ENCODE peak calls at places on chromosomes 16 and 17, in ten cellular contexts. One of them, this sample, is unnamed. For H3K4me1, the result is how much of the 10 kb centered on the place peaks cover.

GRCh38 chr16:56226840-56227525 is 35.7 kb downstream of the GNAO1 start:
- DNase-seq in upper lobe of left lung: no peak
- DNase-seq in neuronal stem cell: no peak
- DNase-seq in ascending aorta: no peak
- DNase-seq in psoas muscle: no peak
- DNase-seq in heart left ventricle: no peak
- DNase-seq in naive thymus-derived CD4-positive, alpha-beta T cell: no peak
- DNase-seq in endothelial cell of umbilical vein: no peak
- DNase-seq in mesendoderm: no peak
- DNase-seq in tibial nerve: no peak
- DNase-seq in this sample: no peak

GRCh38 chr16:70736454-70737376 is 50.9 kb upstream of the MTSS2 start:
- DNase-seq in upper lobe of left lung: no peak
- DNase-seq in neuronal stem cell: no peak
- DNase-seq in psoas muscle: no peak
- DNase-seq in naive thymus-derived CD4-positive, alpha-beta T cell: peak
- DNase-seq in endothelial cell of umbilical vein: no peak
- DNase-seq in ascending aorta: no peak
- DNase-seq in mesendoderm: no peak
- DNase-seq in tibial nerve: no peak
- DNase-seq in heart left ventricle: no peak
- DNase-seq in this sample: no peak

GRCh38 chr16:89697616-89698331 is 3.7 kb downstream of the SPATA2L start:
- DNase-seq in psoas muscle: peak
- DNase-seq in heart left ventricle: peak
- DNase-seq in mesendoderm: no peak
- DNase-seq in upper lobe of left lung: no peak
- DNase-seq in neuronal stem cell: no peak
- DNase-seq in ascending aorta: no peak
- DNase-seq in tibial nerve: no peak
- DNase-seq in naive thymus-derived CD4-positive, alpha-beta T cell: no peak
- DNase-seq in endothelial cell of umbilical vein: no peak
- DNase-seq in this sample: no peak

GRCh38 chr17:8192070-8192815 is 2.3 kb upstream of the BORCS6 start:
- DNase-seq in endothelial cell of umbilical vein: peak
- DNase-seq in heart left ventricle: peak
- DNase-seq in upper lobe of left lung: peak
- DNase-seq in psoas muscle: peak
- DNase-seq in neuronal stem cell: peak
- DNase-seq in tibial nerve: peak
- DNase-seq in mesendoderm: peak
- DNase-seq in naive thymus-derived CD4-positive, alpha-beta T cell: peak
- DNase-seq in ascending aorta: peak
- DNase-seq in this sample: peak

GRCh38 chr16:13958438-13958837 is 38.5 kb downstream of the ERCC4 start:
- DNase-seq in heart left ventricle: no peak
- DNase-seq in naive thymus-derived CD4-positive, alpha-beta T cell: no peak
- DNase-seq in neuronal stem cell: no peak
- DNase-seq in endothelial cell of umbilical vein: no peak
- DNase-seq in ascending aorta: no peak
- DNase-seq in upper lobe of left lung: no peak
- DNase-seq in psoas muscle: no peak
- DNase-seq in mesendoderm: no peak
- DNase-seq in tibial nerve: no peak
- DNase-seq in this sample: no peak

GRCh38 chr16:63922563-63922962 is 1199.3 kb downstream of the CDH11 start:
- DNase-seq in heart left ventricle: no peak
- DNase-seq in naive thymus-derived CD4-positive, alpha-beta T cell: no peak
- DNase-seq in tibial nerve: no peak
- DNase-seq in endothelial cell of umbilical vein: no peak
- DNase-seq in psoas muscle: no peak
- DNase-seq in upper lobe of left lung: no peak
- DNase-seq in mesendoderm: no peak
- DNase-seq in ascending aorta: no peak
- DNase-seq in neuronal stem cell: no peak
- DNase-seq in this sample: no peak

GRCh38 chr17:40598928-40599627 is 33.8 kb upstream of the CCR7 start:
- DNase-seq in ascending aorta: peak
- DNase-seq in naive thymus-derived CD4-positive, alpha-beta T cell: peak
- DNase-seq in psoas muscle: peak
- DNase-seq in heart left ventricle: no peak
- DNase-seq in upper lobe of left lung: no peak
- DNase-seq in endothelial cell of umbilical vein: no peak
- DNase-seq in tibial nerve: peak
- DNase-seq in mesendoderm: no peak
- DNase-seq in neuronal stem cell: no peak
- DNase-seq in this sample: no peak

GRCh38 chr16:66616592-66616991 is 12.1 kb downstream of the CMTM3 start:
- DNase-seq in psoas muscle: no peak
- DNase-seq in endothelial cell of umbilical vein: no peak
- DNase-seq in mesendoderm: peak
- DNase-seq in ascending aorta: no peak
- DNase-seq in neuronal stem cell: no peak
- DNase-seq in heart left ventricle: no peak
- DNase-seq in tibial nerve: no peak
- DNase-seq in upper lobe of left lung: no peak
- DNase-seq in naive thymus-derived CD4-positive, alpha-beta T cell: no peak
- DNase-seq in this sample: no peak

GRCh38 chr16:81641403-81642106 is 137.5 kb upstream of the PLCG2 start:
- DNase-seq in heart left ventricle: no peak
- DNase-seq in tibial nerve: no peak
- DNase-seq in upper lobe of left lung: no peak
- DNase-seq in ascending aorta: no peak
- DNase-seq in naive thymus-derived CD4-positive, alpha-beta T cell: no peak
- DNase-seq in endothelial cell of umbilical vein: no peak
- DNase-seq in neuronal stem cell: peak
- DNase-seq in psoas muscle: no peak
- DNase-seq in mesendoderm: peak
- DNase-seq in this sample: peak

GRCh38 chr17:49460401-49460800 is 34.7 kb upstream of the NGFR start:
- DNase-seq in endothelial cell of umbilical vein: no peak
- DNase-seq in heart left ventricle: no peak
- DNase-seq in ascending aorta: no peak
- DNase-seq in naive thymus-derived CD4-positive, alpha-beta T cell: no peak
- DNase-seq in upper lobe of left lung: no peak
- DNase-seq in psoas muscle: no peak
- DNase-seq in mesendoderm: no peak
- DNase-seq in tibial nerve: no peak
- DNase-seq in neuronal stem cell: no peak
- DNase-seq in this sample: no peak

GRCh38 chr16:58515871-58516767 is 802 bp downstream of the SETD6 start:
- DNase-seq in neuronal stem cell: no peak
- DNase-seq in tibial nerve: no peak
- DNase-seq in naive thymus-derived CD4-positive, alpha-beta T cell: peak
- DNase-seq in ascending aorta: no peak
- DNase-seq in mesendoderm: peak
- DNase-seq in upper lobe of left lung: peak
- DNase-seq in heart left ventricle: peak
- DNase-seq in psoas muscle: peak
- DNase-seq in endothelial cell of umbilical vein: no peak
- DNase-seq in this sample: peak

GRCh38 chr16:88494335-88495154 is 41.5 kb downstream of the ZFPM1 start:
- DNase-seq in heart left ventricle: no peak
- DNase-seq in ascending aorta: no peak
- DNase-seq in endothelial cell of umbilical vein: no peak
- DNase-seq in neuronal stem cell: no peak
- DNase-seq in mesendoderm: no peak
- DNase-seq in psoas muscle: no peak
- DNase-seq in tibial nerve: no peak
- DNase-seq in upper lobe of left lung: no peak
- DNase-seq in naive thymus-derived CD4-positive, alpha-beta T cell: no peak
- DNase-seq in this sample: no peak

GRCh38 chr16:10738231-10739077 is 5.2 kb upstream of the NUBP1 start:
- DNase-seq in heart left ventricle: peak
- DNase-seq in mesendoderm: peak
- DNase-seq in endothelial cell of umbilical vein: peak
- DNase-seq in psoas muscle: peak
- DNase-seq in ascending aorta: peak
- DNase-seq in naive thymus-derived CD4-positive, alpha-beta T cell: no peak
- DNase-seq in neuronal stem cell: no peak
- DNase-seq in upper lobe of left lung: peak
- DNase-seq in tibial nerve: peak
- DNase-seq in this sample: peak

GRCh38 chr16:749010-749409 is 8.2 kb upstream of the CIAO3 start:
- DNase-seq in ascending aorta: no peak
- DNase-seq in mesendoderm: no peak
- DNase-seq in neuronal stem cell: no peak
- DNase-seq in naive thymus-derived CD4-positive, alpha-beta T cell: no peak
- DNase-seq in psoas muscle: no peak
- DNase-seq in tibial nerve: no peak
- DNase-seq in heart left ventricle: no peak
- DNase-seq in endothelial cell of umbilical vein: no peak
- DNase-seq in upper lobe of left lung: no peak
- DNase-seq in this sample: no peak

GRCh38 chr16:6615661-6616060 is 717.0 kb upstream of the RBFOX1 start:
- DNase-seq in neuronal stem cell: no peak
- DNase-seq in tibial nerve: no peak
- DNase-seq in naive thymus-derived CD4-positive, alpha-beta T cell: no peak
- DNase-seq in heart left ventricle: no peak
- DNase-seq in ascending aorta: no peak
- DNase-seq in mesendoderm: no peak
- DNase-seq in upper lobe of left lung: no peak
- DNase-seq in endothelial cell of umbilical vein: no peak
- DNase-seq in psoas muscle: no peak
- DNase-seq in this sample: no peak

GRCh38 chr17:1980665-1981250 is 44.4 kb downstream of the RTN4RL1 start:
- DNase-seq in endothelial cell of umbilical vein: no peak
- DNase-seq in psoas muscle: no peak
- DNase-seq in tibial nerve: no peak
- DNase-seq in mesendoderm: no peak
- DNase-seq in naive thymus-derived CD4-positive, alpha-beta T cell: no peak
- DNase-seq in ascending aorta: no peak
- DNase-seq in heart left ventricle: no peak
- DNase-seq in upper lobe of left lung: no peak
- DNase-seq in neuronal stem cell: no peak
- DNase-seq in this sample: no peak

GRCh38 chr16:30723725-30724355 is 24.4 kb upstream of the PHKG2 start:
- DNase-seq in ascending aorta: no peak
- DNase-seq in psoas muscle: no peak
- DNase-seq in upper lobe of left lung: no peak
- DNase-seq in endothelial cell of umbilical vein: no peak
- DNase-seq in naive thymus-derived CD4-positive, alpha-beta T cell: no peak
- DNase-seq in mesendoderm: no peak
- DNase-seq in tibial nerve: no peak
- DNase-seq in neuronal stem cell: no peak
- DNase-seq in heart left ventricle: no peak
- DNase-seq in this sample: peak

DNA sequence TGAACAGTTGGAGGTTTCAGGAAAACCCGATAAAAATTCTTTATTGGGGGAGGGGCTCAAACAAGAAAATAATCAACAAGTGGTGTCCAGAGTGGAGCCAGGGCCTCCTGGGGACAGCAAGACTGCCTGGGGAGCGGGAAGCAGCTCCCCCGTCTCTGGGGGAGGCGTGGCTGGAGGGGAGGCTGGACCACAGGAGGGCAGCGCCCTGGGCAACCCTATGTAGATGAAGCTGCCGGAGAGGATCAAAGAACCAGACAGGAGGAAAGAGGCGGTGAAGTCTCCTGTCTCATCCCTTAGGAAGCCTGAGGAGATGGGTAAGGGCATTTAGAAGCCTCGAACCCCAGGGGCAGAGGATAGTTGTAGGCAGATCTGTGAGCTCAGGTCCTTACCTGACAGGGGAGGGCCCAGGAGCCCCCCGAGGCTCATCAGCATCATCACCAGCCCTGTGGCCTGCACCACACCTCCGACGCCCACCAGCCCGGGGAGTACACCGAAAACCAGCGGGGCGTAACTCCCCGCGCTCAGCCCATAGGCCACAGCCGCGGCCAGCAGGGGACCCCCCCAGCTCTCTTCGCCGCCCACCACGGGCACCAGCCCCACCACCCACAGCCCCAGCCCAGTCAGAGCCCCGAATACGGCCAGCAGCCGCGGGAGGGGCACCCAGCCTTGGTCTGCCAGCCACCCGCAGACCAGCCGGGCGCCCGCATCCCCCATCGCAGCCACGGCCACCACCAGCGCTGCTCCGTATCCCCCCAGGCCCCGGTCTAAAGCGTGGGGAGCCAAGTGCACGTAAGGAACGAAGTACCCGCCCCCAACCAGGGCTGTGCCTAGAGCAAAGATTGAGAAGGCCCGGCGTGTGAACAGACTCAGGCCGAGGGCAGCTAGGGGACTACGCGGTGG is 2.0 kb downstream of the SLC16A11 start:
- DNase-seq in endothelial cell of umbilical vein: no peak
- DNase-seq in psoas muscle: no peak
- DNase-seq in naive thymus-derived CD4-positive, alpha-beta T cell: peak
- DNase-seq in mesendoderm: peak
- DNase-seq in upper lobe of left lung: no peak
- DNase-seq in heart left ventricle: no peak
- DNase-seq in neuronal stem cell: no peak
- DNase-seq in tibial nerve: no peak
- DNase-seq in ascending aorta: no peak
- DNase-seq in this sample: no peak
- H3K4me3 ChIP-seq in endothelial cell of umbilical vein: no peak
- H3K4me3 ChIP-seq in psoas muscle: peak
- H3K4me3 ChIP-seq in naive thymus-derived CD4-positive, alpha-beta T cell: peak
- H3K4me3 ChIP-seq in mesendoderm: no peak
- H3K4me3 ChIP-seq in upper lobe of left lung: no peak
- H3K4me3 ChIP-seq in heart left ventricle: peak
- H3K4me3 ChIP-seq in neuronal stem cell: no peak
- H3K4me3 ChIP-seq in tibial nerve: no peak
- H3K4me3 ChIP-seq in ascending aorta: no peak
- H3K4me3 ChIP-seq in this sample: no peak

GRCh38 chr17:17774009-17774881 is 62.5 kb downstream of the SREBF1 start:
- DNase-seq in ascending aorta: no peak
- DNase-seq in naive thymus-derived CD4-positive, alpha-beta T cell: no peak
- DNase-seq in mesendoderm: no peak
- DNase-seq in endothelial cell of umbilical vein: peak
- DNase-seq in neuronal stem cell: no peak
- DNase-seq in tibial nerve: no peak
- DNase-seq in heart left ventricle: peak
- DNase-seq in psoas muscle: peak
- DNase-seq in upper lobe of left lung: peak
- DNase-seq in this sample: peak
- H3K4me1 ChIP-seq in ascending aorta: under half
- H3K4me1 ChIP-seq in naive thymus-derived CD4-positive, alpha-beta T cell: under half
- H3K4me1 ChIP-seq in mesendoderm: under half
- H3K4me1 ChIP-seq in endothelial cell of umbilical vein: under half
- H3K4me1 ChIP-seq in neuronal stem cell: under half
- H3K4me1 ChIP-seq in tibial nerve: half or more
- H3K4me1 ChIP-seq in heart left ventricle: under half
- H3K4me1 ChIP-seq in psoas muscle: under half
- H3K4me1 ChIP-seq in upper lobe of left lung: under half
- H3K4me1 ChIP-seq in this sample: under half

GRCh38 chr17:841313-841712 is 59.2 kb downstream of the MRM3 start:
- DNase-seq in psoas muscle: no peak
- DNase-seq in ascending aorta: no peak
- DNase-seq in endothelial cell of umbilical vein: no peak
- DNase-seq in naive thymus-derived CD4-positive, alpha-beta T cell: no peak
- DNase-seq in heart left ventricle: no peak
- DNase-seq in neuronal stem cell: no peak
- DNase-seq in mesendoderm: no peak
- DNase-seq in upper lobe of left lung: no peak
- DNase-seq in tibial nerve: no peak
- DNase-seq in this sample: no peak
- H3K4me3 ChIP-seq in psoas muscle: no peak
- H3K4me3 ChIP-seq in ascending aorta: no peak
- H3K4me3 ChIP-seq in endothelial cell of umbilical vein: no peak
- H3K4me3 ChIP-seq in naive thymus-derived CD4-positive, alpha-beta T cell: no peak
- H3K4me3 ChIP-seq in heart left ventricle: no peak
- H3K4me3 ChIP-seq in neuronal stem cell: no peak
- H3K4me3 ChIP-seq in mesendoderm: no peak
- H3K4me3 ChIP-seq in upper lobe of left lung: no peak
- H3K4me3 ChIP-seq in tibial nerve: no peak
- H3K4me3 ChIP-seq in this sample: no peak

GRCh38 chr17:4008082-4008435 is 43.8 kb upstream of the ATP2A3 start:
- DNase-seq in neuronal stem cell: no peak
- DNase-seq in ascending aorta: no peak
- DNase-seq in heart left ventricle: no peak
- DNase-seq in upper lobe of left lung: no peak
- DNase-seq in psoas muscle: no peak
- DNase-seq in tibial nerve: no peak
- DNase-seq in mesendoderm: peak
- DNase-seq in endothelial cell of umbilical vein: no peak
- DNase-seq in naive thymus-derived CD4-positive, alpha-beta T cell: no peak
- DNase-seq in this sample: no peak
- H3K4me1 ChIP-seq in neuronal stem cell: under half
- H3K4me1 ChIP-seq in ascending aorta: under half
- H3K4me1 ChIP-seq in heart left ventricle: under half
- H3K4me1 ChIP-seq in upper lobe of left lung: under half
- H3K4me1 ChIP-seq in psoas muscle: under half
- H3K4me1 ChIP-seq in tibial nerve: under half
- H3K4me1 ChIP-seq in mesendoderm: under half
- H3K4me1 ChIP-seq in endothelial cell of umbilical vein: under half
- H3K4me1 ChIP-seq in naive thymus-derived CD4-positive, alpha-beta T cell: under half
- H3K4me1 ChIP-seq in this sample: under half